ENCODE peak calls at places on chromosomes 3 and 15, in ten cellular contexts. J is prostate gland, T is uterus, R is stomach, Y is adrenal gland, L is tibial nerve, B is A549, P is heart left ventricle, U is IMR-90, X is ovary. M is an unnamed sample.

GRCh38 chr3:136604961-136605360 is 147.2 kb downstream of the STAG1 start:
- DNase-seq in J (no peak), T (no peak), R (no peak), Y (no peak), L (no peak), B (no peak), P (no peak), U (peak; percentile 23), X (no peak), M (no peak)

GRCh38 chr15:55740479-55740878 is 2.5 kb downstream of the PRTG start:
- DNase-seq in J (no peak), T (no peak), R (no peak), Y (no peak), L (no peak), B (no peak), P (no peak), U (no peak), X (no peak), M (no peak)

GRCh38 chr15:47711654-47712053 is 5.7 kb upstream of the SEMA6D start:
- DNase-seq in J (no peak), T (no peak), R (no peak), Y (no peak), L (no peak), B (no peak), P (no peak), U (no peak), X (no peak), M (no peak)

GRCh38 chr3:52238761-52239701 is at the start of gene TWF2:
- DNase-seq in J (peak; percentile 66), T (peak; percentile 84), R (peak; percentile 81), Y (peak; percentile 72), L (peak; percentile 54), B (peak; percentile 59), P (peak; percentile 87), U (peak; percentile 78), X (peak; percentile 89), M (no peak)

GRCh38 chr15:71136159-71137137 is 21.2 kb downstream of the THSD4 start:
- DNase-seq in J (no peak), T (peak; percentile 60), R (no peak), Y (peak; percentile 28), L (no peak), B (peak; percentile 84), P (peak; percentile 65), U (peak; percentile 90), X (no peak), M (no peak)

GRCh38 chr15:98760112-98760826 is 111.9 kb downstream of the IGF1R start:
- DNase-seq in J (peak; percentile 83), T (no peak), R (peak; percentile 72), Y (no peak), L (no peak), B (no peak), P (peak; percentile 67), U (no peak), X (no peak), M (no peak)

GRCh38 chr3:128861491-128861890 is 17.9 kb upstream of the ACAD9 start:
- DNase-seq in J (no peak), T (no peak), R (no peak), Y (no peak), L (no peak), B (no peak), P (no peak), U (no peak), X (no peak), M (no peak)

GRCh38 chr3:193593666-193594025 is 638 bp downstream of the OPA1 start:
- DNase-seq in J (no peak), T (no peak), R (no peak), Y (peak; percentile 37), L (no peak), B (peak; percentile 7), P (no peak), U (peak; percentile 36), X (no peak), M (no peak)

GRCh38 chr15:53837263-53837662 is 77.8 kb upstream of the WDR72 start:
- DNase-seq in J (peak; percentile 48), T (no peak), R (peak; percentile 86), Y (no peak), L (no peak), B (peak; percentile 18), P (no peak), U (no peak), X (no peak), M (no peak)

GRCh38 chr3:46838301-46838700 is 24.9 kb downstream of the MYL3 start:
- DNase-seq in J (no peak), T (no peak), R (no peak), Y (no peak), L (no peak), B (no peak), P (no peak), U (no peak), X (no peak), M (no peak)

GRCh38 chr3:43105597-43106292 is at the start of gene POMGNT2:
- DNase-seq in J (peak; percentile 89), T (peak; percentile 89), R (peak; percentile 92), Y (peak; percentile 90), L (peak; percentile 79), B (peak; percentile 73), P (peak; percentile 93), U (peak; percentile 71), X (peak; percentile 91), M (no peak)

GRCh38 chr3:26438325-26438940 is 184.1 kb upstream of the LRRC3B start:
- DNase-seq in J (no peak), T (no peak), R (no peak), Y (no peak), L (no peak), B (peak; percentile 15), P (no peak), U (no peak), X (no peak), M (no peak)

GRCh38 chr15:53522878-53523455 is 236.5 kb downstream of the WDR72 start:
- DNase-seq in J (peak; percentile 15), T (no peak), R (no peak), Y (peak; percentile 45), L (no peak), B (no peak), P (no peak), U (no peak), X (no peak), M (no peak)

GRCh38 chr15:78685925-78686324 is 44.9 kb upstream of the CHRNB4 start:
- DNase-seq in J (no peak), T (no peak), R (no peak), Y (no peak), L (no peak), B (no peak), P (no peak), U (no peak), X (no peak), M (no peak)

DNA sequence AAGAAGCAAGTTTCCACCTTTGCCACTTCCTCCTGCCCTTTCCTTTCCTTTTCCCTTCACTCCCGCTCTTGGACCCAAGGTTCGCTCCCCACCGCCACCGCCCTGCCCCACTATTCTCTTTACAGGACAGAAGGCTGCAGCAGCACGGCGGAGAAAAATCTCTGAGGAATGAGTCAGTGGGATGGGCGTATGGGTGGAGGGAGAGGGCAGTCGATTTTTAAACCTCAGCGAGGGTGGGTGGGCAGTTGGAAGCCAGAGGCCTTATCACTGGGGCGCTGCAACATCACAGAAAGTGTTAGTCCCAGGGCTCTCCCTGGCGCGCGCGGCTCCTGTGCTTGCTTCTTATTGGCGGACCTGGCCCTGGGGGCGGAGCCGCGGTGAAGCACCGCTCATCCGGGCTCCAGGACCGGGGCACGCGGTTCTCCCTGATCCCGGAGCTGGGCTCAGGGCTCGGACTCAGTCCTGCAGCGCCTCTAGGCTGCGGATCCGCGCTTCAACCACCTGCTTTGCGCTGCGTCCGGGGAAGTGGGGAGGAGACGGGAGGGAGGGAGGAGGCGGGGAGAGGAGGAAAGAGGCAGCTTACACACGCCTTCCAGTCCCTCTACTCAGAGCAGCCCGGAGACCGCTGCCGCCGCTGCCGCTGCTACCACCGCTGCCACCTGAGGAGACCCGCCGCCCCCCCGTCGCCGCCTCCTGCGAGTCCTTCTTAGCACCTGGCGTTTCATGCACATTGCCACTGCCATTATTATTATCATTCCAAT is at the start of gene ALCAM:
- DNase-seq in J (peak; percentile 96), T (peak; percentile 89), R (peak; percentile 96), Y (peak; percentile 97), L (peak; percentile 86), B (peak; percentile 98), P (peak; percentile 90), U (peak; percentile 99), X (peak; percentile 92), M (peak; percentile 96)
- TF ChIP-seq POLR2A in J (peak; percentile 97), T (peak; percentile 43), R (peak; percentile 90), Y (peak; percentile 80), L (peak; percentile 84), B (peak; percentile 84), P (no peak), U (peak; percentile 78), X (peak; percentile 69), M (no peak)

GRCh38 chr3:11457126-11457525 is 184.9 kb downstream of the ATG7 start:
- DNase-seq in J (no peak), T (no peak), R (no peak), Y (peak; percentile 39), L (no peak), B (no peak), P (no peak), U (peak; percentile 13), X (no peak), M (no peak)
- H3K4me1 ChIP-seq in J (no peaks in the 10 kb centered on the region), T (no peaks in the 10 kb centered on the region), R (peaks cover 7% of the 10 kb centered on the region), Y (peaks cover 9% of the 10 kb centered on the region), L (peaks cover 2% of the 10 kb centered on the region), B (peaks cover 5% of the 10 kb centered on the region), P (peaks cover 16% of the 10 kb centered on the region), U (peaks cover 17% of the 10 kb centered on the region), X (peaks cover 5% of the 10 kb centered on the region), M (peaks cover 20% of the 10 kb centered on the region)

GRCh38 chr15:25059698-25060471 is 105.1 kb downstream of the SNRPN start:
- DNase-seq in J (no peak), T (peak; percentile 2), R (no peak), Y (no peak), L (no peak), B (no peak), P (no peak), U (no peak), X (no peak), M (peak; percentile 49)

GRCh38 chr15:25060472-25060803 is 105.7 kb downstream of the SNRPN start:
- DNase-seq in J (no peak), T (peak; percentile 4), R (peak; percentile 23), Y (no peak), L (no peak), B (no peak), P (no peak), U (no peak), X (no peak), M (no peak)

GRCh38 chr15:25062551-25063430 is 108.0 kb downstream of the SNRPN start:
- DNase-seq in J (no peak), T (no peak), R (no peak), Y (no peak), L (no peak), B (no peak), P (peak; percentile 4), U (no peak), X (no peak), M (no peak)

GRCh38 chr15:25060996-25061620 is 106.3 kb downstream of the SNRPN start:
- DNase-seq in J (no peak), T (peak; percentile 6), R (no peak), Y (no peak), L (no peak), B (no peak), P (no peak), U (no peak), X (no peak), M (no peak)

GRCh38 chr15:25061808-25062550 is 107.2 kb downstream of the SNRPN start:
- DNase-seq in J (no peak), T (peak; percentile 2), R (no peak), Y (no peak), L (no peak), B (no peak), P (peak; percentile 3), U (no peak), X (no peak), M (no peak)
- H3K9me3 ChIP-seq in J (peaks cover 14% of the 10 kb centered on the region), T (peaks cover 98% of the 10 kb centered on the region), R (peaks cover 100% of the 10 kb centered on the region), Y (peaks cover 9% of the 10 kb centered on the region), L (peaks cover 100% of the 10 kb centered on the region), B (peaks cover 73% of the 10 kb centered on the region), P (peaks cover 100% of the 10 kb centered on the region), U (peaks cover 100% of the 10 kb centered on the region), X (peaks cover 68% of the 10 kb centered on the region), M (peaks cover 97% of the 10 kb centered on the region)

GRCh38 chr15:73052679-73053397 is 575 bp downstream of the NEO1 start:
- DNase-seq in J (peak; percentile 46), T (peak; percentile 39), R (peak; percentile 29), Y (peak; percentile 34), L (peak; percentile 16), B (peak; percentile 62), P (peak; percentile 33), U (peak; percentile 38), X (peak; percentile 67), M (no peak)
- TF ChIP-seq POLR2A in J (no peak), T (no peak), R (no peak), Y (no peak), L (no peak), B (no peak), P (no peak), U (no peak), X (no peak), M (no peak)